ENCODE peak calls at places on chromosomes 5 and 9, in ten cellular contexts. W is CD4-positive, alpha-beta T cell; S is breast epithelium; E is CD4-positive, CD25-positive, alpha-beta regulatory T cell; F is esophagus squamous epithelium; J is endodermal cell; I is cardiac muscle cell; A is fibroblast of lung; D is PC-3; R is AG04450. L is an unnamed sample.

GRCh38 chr5:177576169-177576568 is 15.8 kb upstream of the TMED9 start:
- DNase-seq in E (no peak), W (no peak), J (no peak), S (no peak), A (no peak), R (no peak), D (peak; percentile 31), F (no peak), I (no peak), L (no peak)

GRCh38 chr5:9483779-9484178 is 62.1 kb downstream of the SEMA5A start:
- DNase-seq in F (no peak), J (no peak), W (no peak), I (no peak), R (no peak), D (no peak), E (no peak), S (no peak), A (peak; percentile 33), L (no peak)

GRCh38 chr5:36790847-36791246 is 85.7 kb upstream of the NIPBL start:
- DNase-seq in I (no peak), D (no peak), E (no peak), A (peak; percentile 18), W (no peak), J (no peak), F (no peak), R (no peak), S (no peak), L (no peak)

GRCh38 chr5:138641547-138642298 is 66.5 kb upstream of the HSPA9 start:
- DNase-seq in F (no peak), E (peak; percentile 62), D (peak; percentile 83), W (peak; percentile 44), J (peak; percentile 97), A (peak; percentile 44), R (peak; percentile 16), S (no peak), I (peak; percentile 72), L (peak; percentile 66)

GRCh38 chr5:65017636-65018035 is 248.9 kb downstream of the CWC27 start:
- DNase-seq in W (no peak), S (no peak), D (no peak), A (peak; percentile 55), I (peak; percentile 34), R (no peak), F (no peak), J (no peak), E (peak; percentile 22), L (no peak)

GRCh38 chr5:38237681-38238080 is 20.7 kb upstream of the EGFLAM start:
- DNase-seq in S (no peak), I (no peak), E (no peak), J (no peak), F (no peak), A (no peak), W (no peak), D (no peak), R (no peak), L (no peak)

GRCh38 chr5:180133971-180134508 is 62.5 kb upstream of the RNF130 start:
- DNase-seq in S (no peak), R (no peak), D (no peak), F (no peak), E (no peak), J (no peak), A (no peak), I (no peak), W (no peak), L (no peak)

GRCh38 chr9:107874591-107875374 is 385.2 kb upstream of the KLF4 start:
- DNase-seq in R (no peak), I (no peak), J (no peak), F (no peak), S (no peak), E (no peak), A (no peak), D (no peak), W (no peak), L (no peak)

GRCh38 chr9:14277202-14277601 is 36.7 kb downstream of the NFIB start:
- DNase-seq in F (no peak), R (no peak), E (no peak), W (no peak), I (peak; percentile 87), S (peak; percentile 67), D (no peak), A (peak; percentile 92), J (no peak), L (no peak)

GRCh38 chr9:83583151-83584014 is 39.6 kb upstream of the IDNK start:
- DNase-seq in W (no peak), R (peak; percentile 6), A (peak; percentile 52), E (peak; percentile 52), F (no peak), S (peak; percentile 21), J (peak; percentile 90), D (peak; percentile 64), I (peak; percentile 80), L (no peak)

GRCh38 chr5:41869150-41869738 is 981 bp downstream of the OXCT1 start:
- DNase-seq in E (no peak), D (peak; percentile 31), W (no peak), A (peak; percentile 46), R (no peak), J (no peak), F (no peak), I (peak; percentile 43), S (peak; percentile 65), L (no peak)

GRCh38 chr9:129040113-129040643 is 3.8 kb downstream of the MIGA2 start:
- DNase-seq in A (no peak), D (no peak), F (no peak), W (no peak), I (no peak), J (no peak), E (no peak), R (no peak), S (no peak), L (no peak)

GRCh38 chr5:159819671-159820411 is 96.4 kb upstream of the ADRA1B start:
- DNase-seq in F (no peak), D (peak; percentile 82), R (no peak), W (no peak), A (no peak), S (no peak), I (peak; percentile 62), E (no peak), J (no peak), L (no peak)

GRCh38 chr5:135050244-135050767 is 16.3 kb upstream of the PITX1 start:
- DNase-seq in D (no peak), W (no peak), F (no peak), S (no peak), A (no peak), J (peak; percentile 78), R (no peak), I (no peak), E (no peak), L (no peak)
- H3K27me3 ChIP-seq in D (no peaks in the 10 kb centered on the region), W (peaks cover 65% of the 10 kb centered on the region), F (no peaks in the 10 kb centered on the region), S (peaks cover 68% of the 10 kb centered on the region), A (peaks cover 46% of the 10 kb centered on the region), J (peaks cover 97% of the 10 kb centered on the region), R (peaks cover 70% of the 10 kb centered on the region), I (peaks cover 100% of the 10 kb centered on the region), E (peaks cover 18% of the 10 kb centered on the region), L (no peaks in the 10 kb centered on the region)

GRCh38 chr9:88748566-88749238 is 213.7 kb downstream of the NXNL2 start:
- DNase-seq in J (no peak), D (no peak), W (no peak), I (peak; percentile 90), S (no peak), E (no peak), A (peak; percentile 69), R (no peak), F (no peak), L (no peak)
- H3K27ac ChIP-seq in J (no peak overlapping the region), D (no peak overlapping the region), W (no peak overlapping the region), I (no peak overlapping the region), S (peak overlapping the region; percentile 50), E (no peak overlapping the region), A (no peak overlapping the region), R (peak overlapping the region; percentile 77), F (peak overlapping the region; percentile 51), L (no peak overlapping the region)

GRCh38 chr5:123092696-123093095 is 3.7 kb downstream of the PRDM6 start:
- DNase-seq in D (no peak), J (no peak), W (no peak), E (no peak), R (no peak), I (no peak), F (no peak), S (no peak), A (no peak), L (no peak)
- H3K27me3 ChIP-seq in D (peaks cover 70% of the 10 kb centered on the region), J (peaks cover 99% of the 10 kb centered on the region), W (peaks cover 92% of the 10 kb centered on the region), E (peaks cover 36% of the 10 kb centered on the region), R (peaks cover 40% of the 10 kb centered on the region), I (peaks cover 100% of the 10 kb centered on the region), F (peaks cover 15% of the 10 kb centered on the region), S (peaks cover 85% of the 10 kb centered on the region), A (no peaks in the 10 kb centered on the region), L (peaks cover 7% of the 10 kb centered on the region)

GRCh38 chr9:124500028-124500795 is 7.0 kb downstream of the NR5A1 start:
- DNase-seq in E (no peak), R (no peak), I (no peak), A (no peak), F (no peak), D (no peak), S (no peak), W (no peak), J (no peak), L (no peak)
- H3K27ac ChIP-seq in E (no peak overlapping the region), R (no peak overlapping the region), I (no peak overlapping the region), A (no peak overlapping the region), F (no peak overlapping the region), D (no peak overlapping the region), S (no peak overlapping the region), W (no peak overlapping the region), J (no peak overlapping the region), L (no peak overlapping the region)

DNA sequence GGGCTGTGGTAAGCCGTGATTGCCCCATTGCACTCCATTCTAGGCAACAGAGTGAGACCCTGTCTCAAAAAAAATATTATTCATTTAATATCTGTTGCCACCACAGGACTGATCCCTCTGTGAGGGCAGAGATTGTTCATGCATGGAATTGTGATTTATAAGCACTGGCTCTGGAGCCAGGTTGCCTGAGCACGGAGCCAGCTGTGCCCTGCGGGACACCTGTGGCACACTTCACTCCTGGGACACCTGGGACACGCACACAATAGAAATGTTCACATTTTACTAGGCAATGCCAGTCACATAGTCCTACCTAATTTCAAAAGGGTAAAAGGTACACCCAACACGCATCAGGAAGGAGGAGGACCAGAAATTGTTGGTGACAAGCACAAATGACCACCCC is 83.0 kb upstream of the GABRP start:
- DNase-seq in E (no peak), F (no peak), A (no peak), J (no peak), I (no peak), W (no peak), D (no peak), R (no peak), S (no peak), L (no peak)
- H3K27me3 ChIP-seq in E (no peaks in the 10 kb centered on the region), F (no peaks in the 10 kb centered on the region), A (no peaks in the 10 kb centered on the region), J (no peaks in the 10 kb centered on the region), I (no peaks in the 10 kb centered on the region), W (no peaks in the 10 kb centered on the region), D (peaks cover 51% of the 10 kb centered on the region), R (no peaks in the 10 kb centered on the region), S (no peaks in the 10 kb centered on the region), L (no peaks in the 10 kb centered on the region)

GRCh38 chr5:39998518-39998917 is 573.7 kb upstream of the DAB2 start:
- DNase-seq in J (no peak), F (no peak), I (no peak), S (no peak), W (no peak), D (no peak), R (peak; percentile 1), E (no peak), A (no peak), L (no peak)
- H3K27ac ChIP-seq in J (no peak overlapping the region), F (no peak overlapping the region), I (no peak overlapping the region), S (no peak overlapping the region), W (no peak overlapping the region), D (no peak overlapping the region), R (no peak overlapping the region), E (no peak overlapping the region), A (no peak overlapping the region), L (no peak overlapping the region)

L was measured in CD8-positive, alpha-beta T cell.